ENCODE peak calls at places on chromosomes 12 and 14, in ten cellular contexts. B is K562, K is PC-3, Y is gastrocnemius medialis, L is Panc1, A is right lobe of liver, E is cardiac muscle cell, P is pancreas, J is sigmoid colon, G is psoas muscle. T is an unnamed sample. For H3K4me1, the result is how much of the 10 kb centered on the place peaks cover.

GRCh38 chr14:96479435-96480146 is 22.6 kb upstream of the PAPOLA start:
- DNase-seq in B (no peak), K (no peak), Y (no peak), L (no peak), A (no peak), E (peak), P (no peak), J (no peak), G (no peak), T (no peak)

GRCh38 chr14:30580616-30581282 is 21.8 kb downstream of the G2E3 start:
- DNase-seq in B (no peak), K (no peak), Y (no peak), L (no peak), A (no peak), E (peak), P (no peak), J (no peak), G (no peak), T (no peak)

GRCh38 chr14:104687601-104688504 is 1.6 kb upstream of the INF2 start:
- DNase-seq in B (no peak), K (peak), Y (peak), L (no peak), A (peak), E (peak), P (peak), J (peak), G (peak), T (peak)

GRCh38 chr14:63853831-63854293 is 1.1 kb downstream of the SYNE2 start:
- DNase-seq in B (no peak), K (peak), Y (peak), L (no peak), A (peak), E (peak), P (peak), J (peak), G (peak), T (peak)

GRCh38 chr14:60616326-60617044 is 32.8 kb downstream of the SIX1 start:
- DNase-seq in B (no peak), K (no peak), Y (no peak), L (no peak), A (no peak), E (no peak), P (no peak), J (no peak), G (no peak), T (no peak)

GRCh38 chr12:2052861-2053674 is at the start of gene CACNA1C:
- DNase-seq in B (no peak), K (no peak), Y (no peak), L (no peak), A (peak), E (peak), P (peak), J (peak), G (peak), T (peak)

GRCh38 chr14:64363265-64363840 is 24.8 kb upstream of the MTHFD1 start:
- DNase-seq in B (no peak), K (peak), Y (no peak), L (no peak), A (no peak), E (peak), P (no peak), J (no peak), G (no peak), T (no peak)

GRCh38 chr12:54981796-54982195 is 2.8 kb downstream of the TESPA1 start:
- DNase-seq in B (no peak), K (no peak), Y (no peak), L (no peak), A (no peak), E (no peak), P (no peak), J (no peak), G (no peak), T (no peak)

GRCh38 chr12:69417231-69417630 is 53.0 kb upstream of the FRS2 start:
- DNase-seq in B (no peak), K (no peak), Y (no peak), L (no peak), A (no peak), E (no peak), P (no peak), J (no peak), G (no peak), T (no peak)

GRCh38 chr12:39613525-39613924 is 6.1 kb downstream of the ABCD2 start:
- DNase-seq in B (no peak), K (no peak), Y (no peak), L (no peak), A (no peak), E (no peak), P (no peak), J (no peak), G (no peak), T (no peak)

GRCh38 chr14:103563089-103563620 is 395 bp downstream of the COA8 start:
- DNase-seq in B (peak), K (peak), Y (peak), L (no peak), A (peak), E (no peak), P (no peak), J (peak), G (no peak), T (no peak)

GRCh38 chr12:27273114-27273513 is 29.0 kb downstream of the STK38L start:
- DNase-seq in B (no peak), K (no peak), Y (no peak), L (no peak), A (no peak), E (no peak), P (no peak), J (no peak), G (no peak), T (no peak)

GRCh38 chr12:46493352-46494209 is 121.0 kb upstream of the SLC38A2 start:
- DNase-seq in B (no peak), K (peak), Y (no peak), L (peak), A (no peak), E (no peak), P (no peak), J (no peak), G (no peak), T (no peak)

GRCh38 chr12:95077341-95077740 is 3.9 kb upstream of the NR2C1 start:
- DNase-seq in B (no peak), K (no peak), Y (no peak), L (no peak), A (no peak), E (peak), P (no peak), J (no peak), G (no peak), T (no peak)

GRCh38 chr12:106133136-106134087 is 5.3 kb downstream of the NUAK1 start:
- DNase-seq in B (no peak), K (peak), Y (no peak), L (no peak), A (no peak), E (no peak), P (no peak), J (no peak), G (no peak), T (no peak)

GRCh38 chr12:78149459-78149858 is 318.8 kb downstream of the NAV3 start:
- DNase-seq in B (no peak), K (no peak), Y (no peak), L (no peak), A (no peak), E (peak), P (no peak), J (no peak), G (no peak), T (no peak)

GRCh38 chr14:25049559-25050493 is at the start of gene STXBP6:
- DNase-seq in B (no peak), K (no peak), Y (peak), L (no peak), A (peak), E (peak), P (peak), J (peak), G (peak), T (peak)

GRCh38 chr12:45183263-45183662 is 32.6 kb upstream of the ANO6 start:
- DNase-seq in B (no peak), K (peak), Y (no peak), L (no peak), A (no peak), E (peak), P (no peak), J (no peak), G (no peak), T (no peak)

GRCh38 chr14:105570482-105570881 is 44.1 kb downstream of the TMEM121 start:
- DNase-seq in B (no peak), K (no peak), Y (no peak), L (no peak), A (no peak), E (no peak), P (no peak), J (no peak), G (no peak), T (no peak)

GRCh38 chr12:78865297-78865955 is 852 bp downstream of the SYT1 start:
- DNase-seq in B (no peak), K (no peak), Y (no peak), L (no peak), A (no peak), E (no peak), P (no peak), J (no peak), G (no peak), T (no peak)

GRCh38 chr12:29455087-29455486 is 42.4 kb downstream of the OVCH1 start:
- DNase-seq in B (no peak), K (no peak), Y (no peak), L (no peak), A (no peak), E (no peak), P (no peak), J (no peak), G (no peak), T (no peak)

GRCh38 chr14:65658202-65658601 is 245.7 kb downstream of the FUT8 start:
- DNase-seq in B (no peak), K (peak), Y (no peak), L (no peak), A (no peak), E (peak), P (no peak), J (no peak), G (no peak), T (no peak)

GRCh38 chr12:12689672-12690287 is 6.2 kb downstream of the GPR19 start:
- DNase-seq in B (no peak), K (no peak), Y (no peak), L (no peak), A (no peak), E (no peak), P (no peak), J (no peak), G (no peak), T (no peak)

GRCh38 chr14:69460093-69460701 is 24.3 kb upstream of the PLEKHD1 start:
- DNase-seq in B (peak), K (peak), Y (peak), L (peak), A (peak), E (peak), P (peak), J (peak), G (peak), T (peak)

GRCh38 chr14:103896578-103896977 is 31.7 kb upstream of the TDRD9 start:
- DNase-seq in B (no peak), K (no peak), Y (no peak), L (no peak), A (no peak), E (no peak), P (no peak), J (no peak), G (no peak), T (no peak)

GRCh38 chr12:55548756-55549155 is 646 bp upstream of the OR6C4 start:
- DNase-seq in B (no peak), K (no peak), Y (no peak), L (no peak), A (no peak), E (no peak), P (no peak), J (no peak), G (no peak), T (no peak)

DNA sequence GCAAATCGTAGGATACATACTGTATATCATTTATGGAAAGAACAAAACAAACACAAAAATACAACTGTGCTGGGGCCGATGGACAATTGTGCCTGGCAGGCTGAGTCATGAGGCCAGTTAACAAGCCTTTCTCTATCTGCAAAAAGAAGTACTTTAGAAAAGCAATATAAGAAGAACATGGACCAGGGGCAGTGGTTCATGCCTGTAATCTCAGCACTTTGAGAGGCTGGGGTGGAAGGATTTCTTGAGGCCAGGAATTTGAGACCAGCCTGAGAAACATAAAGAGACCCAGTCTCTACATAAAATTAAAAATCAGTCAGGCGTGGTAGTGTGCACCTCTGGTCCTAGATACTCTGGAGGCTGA is 13.8 kb upstream of the CD27 start:
- DNase-seq in B (no peak), K (no peak), Y (no peak), L (no peak), A (no peak), E (no peak), P (no peak), J (no peak), G (no peak), T (peak)
- H3K4me1 ChIP-seq in B (under half), K (under half), Y (under half), L (under half), A (under half), E (under half), P (under half), J (under half), G (under half), T (under half)

DNA sequence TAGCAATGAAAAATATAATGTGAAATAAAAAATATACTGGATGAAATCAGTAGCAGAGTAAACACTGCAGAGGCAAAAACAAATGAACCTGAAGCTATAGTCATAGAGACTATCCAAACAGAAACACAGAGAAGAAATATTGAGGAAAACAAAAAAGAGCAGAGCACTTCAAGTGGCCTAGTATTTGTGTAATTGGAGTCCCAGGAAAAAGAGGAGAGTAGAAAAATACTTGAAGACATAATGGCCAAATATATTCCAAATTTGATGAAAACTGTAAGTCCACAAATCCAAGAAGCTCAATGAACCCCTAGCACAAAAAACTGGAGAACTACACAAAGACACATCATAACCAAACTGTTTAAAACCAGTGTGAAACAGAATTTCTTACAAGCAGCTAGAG is 37.2 kb upstream of the CTDSP2 start:
- DNase-seq in B (no peak), K (no peak), Y (no peak), L (no peak), A (no peak), E (no peak), P (no peak), J (no peak), G (no peak), T (no peak)
- H3K4me3 ChIP-seq in B (no peak), K (no peak), Y (no peak), L (no peak), A (no peak), E (no peak), P (no peak), J (no peak), G (no peak), T (no peak)

GRCh38 chr14:99603471-99603933 is 505 bp downstream of the CCDC85C start:
- DNase-seq in B (no peak), K (peak), Y (no peak), L (no peak), A (peak), E (peak), P (peak), J (no peak), G (peak), T (peak)
- TF ChIP-seq CTCF in B (no peak), K (no peak), Y (no peak), L (no peak), A (no peak), E (no peak), P (no peak), J (no peak), G (no peak), T (no peak)

DNA sequence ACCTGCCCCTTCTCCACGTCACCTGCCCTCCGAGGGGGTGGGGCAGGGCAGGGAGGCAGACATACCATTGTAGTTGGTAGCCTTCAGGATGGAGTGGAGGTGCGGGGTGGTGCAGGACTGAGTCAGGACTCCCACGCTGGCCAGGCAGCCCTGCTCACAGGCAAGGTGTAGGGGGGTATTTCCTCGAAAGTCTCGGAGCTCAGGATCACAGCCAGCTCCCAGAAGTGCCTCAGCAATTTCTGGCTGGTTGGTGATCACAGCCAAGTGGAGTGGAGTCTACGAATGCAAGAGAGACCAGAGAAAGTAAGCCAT is 1.5 kb downstream of the NFKBIA start:
- DNase-seq in B (no peak), K (peak), Y (peak), L (no peak), A (peak), E (peak), P (peak), J (peak), G (peak), T (peak)
- H3K4me1 ChIP-seq in B (under half), K (under half), Y (under half), L (half or more), A (under half), E (under half), P (under half), J (half or more), G (under half), T (under half)

GRCh38 chr12:104319028-104319427 is 15.5 kb downstream of the EID3 start:
- DNase-seq in B (no peak), K (no peak), Y (no peak), L (no peak), A (no peak), E (no peak), P (no peak), J (no peak), G (no peak), T (no peak)

GRCh38 chr12:104317538-104318210 is 14.1 kb downstream of the EID3 start:
- DNase-seq in B (no peak), K (no peak), Y (no peak), L (no peak), A (no peak), E (no peak), P (no peak), J (no peak), G (no peak), T (no peak)

GRCh38 chr12:104321949-104322348 is 18.4 kb downstream of the EID3 start:
- DNase-seq in B (no peak), K (no peak), Y (no peak), L (no peak), A (no peak), E (no peak), P (no peak), J (no peak), G (no peak), T (no peak)

GRCh38 chr12:104319918-104320626 is 16.5 kb downstream of the EID3 start:
- DNase-seq in B (no peak), K (no peak), Y (no peak), L (no peak), A (no peak), E (no peak), P (no peak), J (no peak), G (no peak), T (no peak)

GRCh38 chr12:104320627-104321024 is 17.1 kb downstream of the EID3 start:
- DNase-seq in B (no peak), K (no peak), Y (no peak), L (no peak), A (no peak), E (no peak), P (no peak), J (no peak), G (no peak), T (no peak)
- H3K4me3 ChIP-seq in B (no peak), K (no peak), Y (no peak), L (no peak), A (no peak), E (no peak), P (no peak), J (no peak), G (no peak), T (no peak)

DNA sequence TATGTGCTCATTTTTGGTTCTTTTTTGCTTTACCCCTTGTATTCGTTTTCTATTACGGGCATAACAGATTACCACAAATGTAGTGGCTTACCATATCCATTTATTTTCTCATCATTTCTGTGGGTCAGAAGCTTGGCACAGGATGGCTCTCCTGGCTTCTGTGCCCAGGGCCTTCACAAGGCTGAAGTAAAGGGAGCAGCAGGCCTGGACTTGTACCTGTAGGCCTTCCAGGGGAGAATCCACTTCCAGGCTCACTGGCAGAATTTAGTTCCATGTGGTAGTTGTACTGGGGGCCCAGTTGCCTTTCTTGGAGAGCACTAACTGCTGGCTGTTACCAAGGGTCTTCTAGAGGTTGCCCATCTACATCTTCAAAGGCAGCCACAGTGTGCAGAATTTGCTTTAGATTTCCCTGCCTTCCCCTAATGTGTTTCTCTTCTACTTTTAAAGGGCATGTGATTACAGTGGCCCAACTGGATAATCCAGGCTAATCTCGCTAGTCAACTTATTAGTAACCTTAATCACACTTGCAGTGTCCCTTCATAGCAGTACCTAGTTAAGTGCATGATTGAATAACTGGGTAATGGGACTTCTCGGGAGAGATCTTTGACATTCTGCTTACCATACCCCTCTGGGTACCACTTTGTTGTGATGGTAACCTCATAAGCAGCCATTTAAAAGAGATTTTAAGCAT is 67.0 kb downstream of the CRADD start:
- DNase-seq in B (no peak), K (no peak), Y (no peak), L (no peak), A (no peak), E (no peak), P (no peak), J (no peak), G (no peak), T (no peak)
- TF ChIP-seq CTCF in B (no peak), K (no peak), Y (no peak), L (no peak), A (no peak), E (no peak), P (no peak), J (no peak), G (no peak), T (no peak)

GRCh38 chr14:99563749-99564129 is 40.3 kb downstream of the CCDC85C start:
- DNase-seq in B (no peak), K (no peak), Y (no peak), L (no peak), A (no peak), E (no peak), P (no peak), J (no peak), G (no peak), T (peak)
- H3K4me1 ChIP-seq in B (half or more), K (half or more), Y (under half), L (half or more), A (half or more), E (half or more), P (under half), J (half or more), G (under half), T (under half)

GRCh38 chr12:49827351-49828099 is 688 bp downstream of the NCKAP5L start:
- DNase-seq in B (peak), K (peak), Y (peak), L (no peak), A (peak), E (peak), P (peak), J (peak), G (peak), T (peak)
- H3K4me3 ChIP-seq in B (peak), K (peak), Y (peak), L (peak), A (peak), E (peak), P (peak), J (peak), G (peak), T (peak)

GRCh38 chr14:39576258-39576657 is 144.0 kb upstream of the FBXO33 start:
- DNase-seq in B (no peak), K (peak), Y (no peak), L (no peak), A (no peak), E (no peak), P (no peak), J (no peak), G (no peak), T (no peak)
- TF ChIP-seq CTCF in B (no peak), K (peak), Y (no peak), L (peak), A (no peak), E (no peak), P (no peak), J (no peak), G (no peak), T (no peak)

DNA sequence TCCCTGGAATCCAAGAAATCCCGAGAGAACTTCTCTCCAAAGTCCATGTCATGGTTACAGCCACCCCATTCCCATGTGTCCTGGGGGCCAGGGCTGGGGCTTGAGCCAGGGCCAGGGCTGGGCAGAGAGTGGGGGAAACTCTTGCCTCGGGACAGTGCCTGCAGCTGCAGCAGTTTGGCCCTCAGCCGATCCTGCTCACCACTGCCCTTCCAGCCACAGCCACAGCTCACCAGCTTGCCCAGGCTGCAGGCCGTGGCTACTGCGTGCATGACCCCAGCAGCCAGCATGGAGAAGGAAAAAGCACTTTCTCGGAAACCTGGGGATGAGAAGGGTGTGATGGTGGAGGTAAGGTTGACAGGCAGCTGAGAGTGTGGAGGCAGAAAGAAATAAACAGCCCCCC is 3.5 kb downstream of the WNT10B start:
- DNase-seq in B (no peak), K (no peak), Y (no peak), L (no peak), A (no peak), E (no peak), P (no peak), J (no peak), G (no peak), T (no peak)
- H3K4me1 ChIP-seq in B (under half), K (under half), Y (under half), L (under half), A (under half), E (under half), P (under half), J (under half), G (under half), T (under half)